ENCODE peak calls at places on chromosomes 6 and 20, in five cellular contexts. A is progenitor cell of endocrine pancreas, V is tibial artery, U is foreskin fibroblast, Q is Calu3. O is an unnamed sample.
A peak's percentile ranks its signal among the peaks of the same experiment; 100 is the strongest.

GRCh38 chr6:146620655-146621054 is 21.9 kb downstream of the ADGB start:
- DNase-seq in A (no peak), U (peak; percentile 13), V (no peak), Q (no peak), O (no peak)

GRCh38 chr6:141105481-141105880 is 1027.2 kb upstream of the GJE1 start:
- DNase-seq in V (no peak), U (peak; percentile 30), Q (no peak), A (no peak), O (no peak)

GRCh38 chr6:110270166-110270565 is 88.0 kb downstream of the METTL24 start:
- DNase-seq in V (no peak), Q (no peak), A (no peak), U (no peak), O (peak; percentile 18)

GRCh38 chr6:134979142-134979541 is 29.2 kb upstream of the ALDH8A1 start:
- DNase-seq in A (no peak), U (no peak), V (no peak), Q (no peak), O (no peak)

GRCh38 chr6:116047173-116047933 is 13.3 kb downstream of the FRK start:
- DNase-seq in U (peak; percentile 50), A (no peak), V (no peak), Q (peak; percentile 12), O (no peak)

GRCh38 chr6:160115421-160115820 is 6.2 kb upstream of the SLC22A1 start:
- DNase-seq in A (no peak), U (no peak), V (peak; percentile 10), Q (no peak), O (no peak)

GRCh38 chr20:62614961-62615680 is 27.2 kb upstream of the SLCO4A1 start:
- DNase-seq in V (no peak), A (no peak), Q (no peak), U (no peak), O (no peak)

GRCh38 chr6:26555505-26556262 is 17.5 kb downstream of the HMGN4 start:
- DNase-seq in A (no peak), V (no peak), U (no peak), Q (no peak), O (no peak)

GRCh38 chr6:17482711-17483110 is 89.3 kb downstream of the CAP2 start:
- DNase-seq in Q (no peak), V (no peak), U (no peak), A (no peak), O (no peak)

GRCh38 chr6:64013061-64013410 is 377.4 kb downstream of the PHF3 start:
- DNase-seq in Q (no peak), V (no peak), U (no peak), A (no peak), O (no peak)

GRCh38 chr20:61445741-61446140 is 193.7 kb downstream of the CDH4 start:
- DNase-seq in A (no peak), U (no peak), Q (no peak), V (no peak), O (no peak)

GRCh38 chr6:141107562-141108160 is 1025.1 kb upstream of the GJE1 start:
- DNase-seq in V (no peak), Q (peak; percentile 6), A (no peak), U (peak; percentile 66), O (no peak)

GRCh38 chr6:166436195-166437139 is 53.7 kb upstream of the MPC1 start:
- DNase-seq in U (no peak), Q (no peak), A (no peak), V (no peak), O (no peak)

GRCh38 chr6:128711149-128711548 is 171.8 kb upstream of the LAMA2 start:
- DNase-seq in Q (no peak), U (no peak), A (no peak), V (no peak), O (no peak)

GRCh38 chr6:10451828-10452509 is 37.1 kb upstream of the TFAP2A start:
- DNase-seq in A (no peak), Q (peak; percentile 88), V (no peak), U (peak; percentile 59), O (no peak)

GRCh38 chr6:140669321-140669720 is 1294.9 kb upstream of the CITED2 start:
- DNase-seq in U (no peak), A (no peak), V (no peak), Q (no peak), O (no peak)

GRCh38 chr6:148441454-148441911 is 98.8 kb downstream of the SASH1 start:
- DNase-seq in A (no peak), Q (no peak), V (no peak), U (peak; percentile 67), O (no peak)

GRCh38 chr20:59149678-59150504 is 13.7 kb upstream of the ZNF831 start:
- DNase-seq in U (no peak), A (no peak), Q (no peak), V (no peak), O (no peak)

GRCh38 chr6:54621285-54621684 is 225.3 kb upstream of the FAM83B start:
- DNase-seq in U (no peak), Q (peak; percentile 31), V (no peak), A (no peak), O (no peak)

GRCh38 chr20:45311589-45312211 is 3.6 kb upstream of the MATN4 start:
- DNase-seq in Q (peak; percentile 92), V (no peak), A (peak; percentile 68), U (peak; percentile 34), O (peak; percentile 86)

GRCh38 chr20:56540415-56540814 is 7.4 kb downstream of the FAM209B start:
- DNase-seq in V (no peak), Q (no peak), U (no peak), A (no peak), O (no peak)

GRCh38 chr20:11332376-11332775 is 585.3 kb upstream of the BTBD3 start:
- DNase-seq in Q (no peak), U (no peak), A (no peak), V (no peak), O (no peak)

GRCh38 chr6:147268254-147268653 is 64.0 kb downstream of the STXBP5 start:
- DNase-seq in A (no peak), V (no peak), Q (no peak), U (peak; percentile 20), O (no peak)

GRCh38 chr6:135488023-135488422 is 9.5 kb downstream of the AHI1 start:
- DNase-seq in A (no peak), U (peak; percentile 51), Q (no peak), V (no peak), O (no peak)

GRCh38 chr6:96002576-96002910 is 13.2 kb upstream of the FUT9 start:
- DNase-seq in Q (no peak), A (no peak), V (no peak), U (no peak), O (no peak)

DNA sequence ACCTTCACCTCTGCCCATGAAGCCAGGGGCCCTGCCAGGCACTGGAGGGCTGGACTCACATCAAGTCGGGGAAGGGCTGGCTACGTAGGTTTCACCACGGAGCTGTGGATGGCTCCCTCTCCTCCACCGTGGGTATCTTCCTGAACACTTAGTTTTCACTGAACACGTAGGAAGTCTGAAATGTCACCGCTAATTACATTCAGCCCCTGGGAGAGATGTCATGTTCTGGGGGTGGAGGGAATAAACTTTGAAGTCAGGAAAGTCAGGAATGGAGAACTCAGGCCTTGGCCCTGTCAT is 6.5 kb downstream of the LHFPL5 start:
- DNase-seq in A (no peak), U (no peak), Q (no peak), V (no peak), O (no peak)
- TF ChIP-seq CTCF in A (no peak), U (no peak), Q (no peak), V (no peak), O (no peak)

GRCh38 chr20:63822276-63822696 is 8.8 kb downstream of the ZBTB46 start:
- DNase-seq in Q (no peak), V (no peak), U (no peak), A (no peak), O (no peak)

GRCh38 chr20:63815613-63815862 is 15.5 kb downstream of the ZBTB46 start:
- DNase-seq in V (no peak), Q (no peak), U (no peak), A (no peak), O (no peak)

GRCh38 chr20:63815869-63816268 is 15.2 kb downstream of the ZBTB46 start:
- DNase-seq in A (no peak), U (no peak), V (no peak), Q (no peak), O (no peak)

GRCh38 chr20:63821824-63822223 is 9.2 kb downstream of the ZBTB46 start:
- DNase-seq in Q (no peak), V (no peak), U (no peak), A (no peak), O (no peak)

GRCh38 chr20:63819224-63819917 is 11.7 kb downstream of the ZBTB46 start:
- DNase-seq in Q (no peak), V (no peak), A (no peak), U (peak; percentile 35), O (no peak)
- TF ChIP-seq CTCF in Q (no peak), V (no peak), A (peak; percentile 18), U (no peak), O (no peak)

DNA sequence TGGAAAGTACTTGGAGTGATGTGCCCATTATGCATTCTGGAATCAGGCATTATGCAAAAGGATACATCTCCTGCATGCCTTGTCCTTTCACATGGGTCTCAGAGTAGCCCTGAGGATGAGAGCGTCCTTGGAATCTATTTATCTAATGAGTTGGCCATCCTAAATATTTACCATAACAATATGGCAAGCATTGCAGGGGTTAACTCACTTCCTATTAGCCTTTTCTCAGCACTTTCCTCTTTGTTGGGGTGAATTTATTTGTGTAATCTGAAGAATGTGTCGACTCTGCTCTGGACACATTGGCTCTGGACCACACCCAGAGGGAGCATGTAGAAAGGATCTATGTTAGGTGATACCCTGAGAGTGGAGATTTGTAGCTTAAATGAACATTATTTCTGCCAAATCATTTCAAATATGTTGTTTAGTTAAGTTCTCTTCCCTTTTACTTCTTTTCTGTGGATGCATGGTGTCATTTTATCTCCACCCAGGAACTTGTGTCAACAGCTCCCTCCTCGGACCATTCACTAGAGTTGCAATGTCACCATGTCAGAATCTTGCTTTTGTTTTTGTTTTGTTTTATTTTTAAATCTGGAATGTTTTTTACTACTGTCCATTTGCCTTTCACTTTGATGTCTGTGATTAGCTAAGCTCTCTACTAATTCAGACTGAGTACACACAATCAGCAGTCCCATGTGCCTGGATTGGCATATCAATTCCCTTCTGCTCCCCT is 757.0 kb upstream of the MMS22L start:
- DNase-seq in V (no peak), Q (no peak), U (no peak), A (no peak), O (no peak)
- TF ChIP-seq CTCF in V (no peak), Q (no peak), U (peak; percentile 2), A (peak; percentile 34), O (peak; percentile 8)

GRCh38 chr6:118618676-118619377 is 32.6 kb downstream of the CEP85L start:
- DNase-seq in Q (peak; percentile 72), V (peak; percentile 73), A (peak; percentile 23), U (peak; percentile 17), O (peak; percentile 71)
- TF ChIP-seq CTCF in Q (peak; percentile 59), V (peak; percentile 89), A (peak; percentile 72), U (peak; percentile 83), O (peak; percentile 80)

GRCh38 chr20:23058240-23058639 is 8.8 kb upstream of the THBD start:
- DNase-seq in A (no peak), Q (no peak), U (no peak), V (no peak), O (no peak)
- TF ChIP-seq CTCF in A (no peak), Q (no peak), U (no peak), V (no peak), O (no peak)

GRCh38 chr6:31664790-31665500 is at the start of gene GPANK1:
- DNase-seq in U (peak; percentile 91), A (peak; percentile 44), Q (peak; percentile 90), V (peak; percentile 95), O (peak; percentile 73)
- TF ChIP-seq CTCF in U (no peak), A (peak; percentile 9), Q (peak; percentile 2), V (no peak), O (no peak)

GRCh38 chr6:106599440-106599839 is 29.9 kb downstream of the RTN4IP1 start:
- DNase-seq in A (no peak), V (no peak), U (no peak), Q (no peak), O (no peak)
- TF ChIP-seq CTCF in A (no peak), V (no peak), U (no peak), Q (no peak), O (no peak)

O was measured in glutamatergic neuron.